ENCODE peak calls at places on chromosomes 16 and 17, in ten cellular contexts. I, K, E, Z, M, R, F, L, W and V are unnamed samples.
A peak's percentile ranks its signal among the peaks of the same experiment; 100 is the strongest.

GRCh38 chr17:74776044-74776962 is at the start of gene NAT9:
- DNase-seq in F (peak; percentile 100), E (peak; percentile 98), L (peak; percentile 99), I (peak; percentile 98), K (peak; percentile 79), W (peak; percentile 98), M (peak; percentile 98), R (peak; percentile 99), Z (peak; percentile 98), V (peak; percentile 47)

GRCh38 chr17:17164156-17164555 is 42.0 kb downstream of the PLD6 start:
- DNase-seq in K (no peak), I (no peak), E (no peak), W (no peak), F (no peak), L (no peak), Z (no peak), R (no peak), M (no peak), V (no peak)

GRCh38 chr16:69073181-69073669 is 32.2 kb upstream of the HAS3 start:
- DNase-seq in Z (no peak), F (peak; percentile 83), K (peak; percentile 63), W (no peak), L (no peak), R (no peak), I (no peak), E (no peak), M (no peak), V (no peak)

GRCh38 chr16:50711862-50712567 is 18.6 kb downstream of the NOD2 start:
- DNase-seq in Z (no peak), F (no peak), E (no peak), M (no peak), W (no peak), L (no peak), I (no peak), R (no peak), K (no peak), V (peak; percentile 53)

GRCh38 chr17:2393184-2393953 is 7.5 kb downstream of the MNT start:
- DNase-seq in W (peak; percentile 75), K (peak; percentile 52), I (peak; percentile 86), R (peak; percentile 88), M (peak; percentile 90), F (peak; percentile 91), E (peak; percentile 87), Z (peak; percentile 83), L (peak; percentile 89), V (peak; percentile 86)

GRCh38 chr17:82330322-82331239 is 3.0 kb downstream of the SECTM1 start:
- DNase-seq in F (peak; percentile 72), L (no peak), I (no peak), M (no peak), W (no peak), E (peak; percentile 96), R (no peak), Z (no peak), K (peak; percentile 64), V (no peak)

GRCh38 chr17:39167492-39167891 is 1.5 kb upstream of the ARL5C start:
- DNase-seq in M (no peak), L (no peak), K (no peak), R (no peak), I (no peak), W (no peak), E (no peak), F (no peak), Z (no peak), V (no peak)

GRCh38 chr16:87968541-87968940 is 17.3 kb downstream of the BANP start:
- DNase-seq in I (no peak), R (no peak), W (no peak), L (no peak), Z (no peak), E (no peak), M (no peak), F (no peak), K (peak; percentile 54), V (no peak)

GRCh38 chr17:75205793-75206163 is 299 bp downstream of the NUP85 start:
- DNase-seq in F (no peak), R (no peak), K (no peak), M (no peak), I (no peak), E (no peak), W (no peak), Z (no peak), L (no peak), V (no peak)